ENCODE peak calls at places on chromosomes 13 and 19, in ten cellular contexts. L, P, F, W, E, B, J, C, H and V are unnamed samples.

GRCh38 chr13:42354246-42355117 is 82.5 kb downstream of the AKAP11 start:
- DNase-seq in L (no peak), P (peak), F (peak), W (peak), E (no peak), B (peak), J (peak), C (no peak), H (no peak), V (no peak)

GRCh38 chr13:27975579-27976361 is 6.7 kb upstream of the CDX2 start:
- DNase-seq in L (no peak), P (no peak), F (no peak), W (no peak), E (no peak), B (no peak), J (no peak), C (no peak), H (no peak), V (no peak)

GRCh38 chr13:111511219-111511732 is 190.8 kb downstream of the TEX29 start:
- DNase-seq in L (no peak), P (no peak), F (no peak), W (no peak), E (no peak), B (no peak), J (no peak), C (no peak), H (no peak), V (no peak)

GRCh38 chr13:109204252-109204651 is 574.8 kb downstream of the MYO16 start:
- DNase-seq in L (no peak), P (no peak), F (no peak), W (no peak), E (no peak), B (peak), J (no peak), C (no peak), H (no peak), V (no peak)

GRCh38 chr13:99307648-99308339 is 595 bp upstream of the GPR183 start:
- DNase-seq in L (no peak), P (peak), F (peak), W (peak), E (peak), B (peak), J (peak), C (no peak), H (no peak), V (peak)

GRCh38 chr19:5349041-5349440 is 8.4 kb upstream of the PTPRS start:
- DNase-seq in L (no peak), P (no peak), F (no peak), W (no peak), E (no peak), B (no peak), J (no peak), C (no peak), H (no peak), V (no peak)

GRCh38 chr19:7363225-7363624 is 14.5 kb downstream of the ARHGEF18 start:
- DNase-seq in L (no peak), P (no peak), F (no peak), W (no peak), E (no peak), B (no peak), J (no peak), C (no peak), H (no peak), V (no peak)

GRCh38 chr19:15251749-15252397 is 19.6 kb upstream of the EPHX3 start:
- DNase-seq in L (no peak), P (peak), F (peak), W (no peak), E (no peak), B (peak), J (no peak), C (no peak), H (peak), V (peak)

GRCh38 chr19:49687150-49687549 is 2.2 kb upstream of the ADM5 start:
- DNase-seq in L (no peak), P (no peak), F (no peak), W (no peak), E (no peak), B (no peak), J (no peak), C (no peak), H (no peak), V (no peak)

GRCh38 chr13:26220575-26220974 is 1.5 kb downstream of the RNF6 start:
- DNase-seq in L (no peak), P (peak), F (peak), W (peak), E (no peak), B (peak), J (no peak), C (no peak), H (no peak), V (no peak)

GRCh38 chr19:46404039-46404883 is 9.1 kb downstream of the CCDC8 start:
- DNase-seq in L (no peak), P (no peak), F (peak), W (no peak), E (no peak), B (peak), J (no peak), C (no peak), H (peak), V (no peak)

GRCh38 chr19:47848871-47849473 is 10.1 kb upstream of the TPRX2 start:
- DNase-seq in L (no peak), P (peak), F (no peak), W (no peak), E (peak), B (peak), J (peak), C (no peak), H (no peak), V (no peak)

GRCh38 chr13:27599845-27600553 is 20.3 kb downstream of the LNX2 start:
- DNase-seq in L (no peak), P (peak), F (peak), W (peak), E (no peak), B (peak), J (no peak), C (no peak), H (no peak), V (peak)

GRCh38 chr13:21933001-21933400 is 262.1 kb downstream of the FGF9 start:
- DNase-seq in L (no peak), P (no peak), F (no peak), W (no peak), E (no peak), B (no peak), J (no peak), C (no peak), H (peak), V (no peak)